ENCODE peak calls at places on chromosomes 12 and 14, in five cellular contexts. One of them, this sample, is unnamed.

GRCh38 chr12:53218551-53219114 is 11.6 kb upstream of the ITGB7 start:
- DNase-seq in hepatocyte: no peak
- DNase-seq in GM12878: no peak
- DNase-seq in GM23248: peak; percentile 69
- DNase-seq in DND-41: no peak
- DNase-seq in this sample: no peak

GRCh38 chr14:56490379-56490778 is 89.2 kb upstream of the TMEM260 start:
- DNase-seq in GM12878: no peak
- DNase-seq in GM23248: peak; percentile 73
- DNase-seq in hepatocyte: peak; percentile 66
- DNase-seq in DND-41: no peak
- DNase-seq in this sample: peak; percentile 73

GRCh38 chr12:70354777-70355176 is 11.3 kb upstream of the KCNMB4 start:
- DNase-seq in GM23248: no peak
- DNase-seq in GM12878: no peak
- DNase-seq in DND-41: no peak
- DNase-seq in hepatocyte: no peak
- DNase-seq in this sample: no peak

GRCh38 chr14:52871606-52872005 is 79.2 kb downstream of the FERMT2 start:
- DNase-seq in GM23248: peak; percentile 53
- DNase-seq in GM12878: no peak
- DNase-seq in DND-41: no peak
- DNase-seq in hepatocyte: no peak
- DNase-seq in this sample: no peak

GRCh38 chr12:92762773-92763172 is 60.0 kb downstream of the PLEKHG7 start:
- DNase-seq in GM23248: no peak
- DNase-seq in GM12878: no peak
- DNase-seq in hepatocyte: no peak
- DNase-seq in DND-41: no peak
- DNase-seq in this sample: no peak

GRCh38 chr14:23530360-23531055 is 21.1 kb downstream of the ZFHX2 start:
- DNase-seq in GM12878: no peak
- DNase-seq in hepatocyte: no peak
- DNase-seq in GM23248: no peak
- DNase-seq in DND-41: peak; percentile 23
- DNase-seq in this sample: no peak

GRCh38 chr14:55807059-55807499 is 227.1 kb downstream of the KTN1 start:
- DNase-seq in DND-41: peak; percentile 84
- DNase-seq in GM12878: no peak
- DNase-seq in hepatocyte: peak; percentile 81
- DNase-seq in GM23248: peak; percentile 47
- DNase-seq in this sample: no peak

GRCh38 chr12:116093915-116094314 is 183.6 kb downstream of the MED13L start:
- DNase-seq in DND-41: no peak
- DNase-seq in GM23248: peak; percentile 46
- DNase-seq in hepatocyte: no peak
- DNase-seq in GM12878: no peak
- DNase-seq in this sample: no peak

GRCh38 chr14:94005324-94005723 is 8.2 kb downstream of the CCDC197 start:
- DNase-seq in DND-41: no peak
- DNase-seq in hepatocyte: no peak
- DNase-seq in GM23248: peak; percentile 34
- DNase-seq in GM12878: no peak
- DNase-seq in this sample: no peak

GRCh38 chr12:131034631-131035267 is 81.0 kb downstream of the ADGRD1 start:
- DNase-seq in hepatocyte: no peak
- DNase-seq in GM12878: no peak
- DNase-seq in GM23248: no peak
- DNase-seq in DND-41: no peak
- DNase-seq in this sample: no peak

GRCh38 chr12:58453306-58453705 is 467.0 kb downstream of the LRIG3 start:
- DNase-seq in GM12878: no peak
- DNase-seq in GM23248: peak; percentile 24
- DNase-seq in hepatocyte: no peak
- DNase-seq in DND-41: no peak
- DNase-seq in this sample: no peak

GRCh38 chr12:9404031-9404430 is 195.8 kb upstream of the PZP start:
- DNase-seq in hepatocyte: no peak
- DNase-seq in DND-41: no peak
- DNase-seq in GM23248: no peak
- DNase-seq in GM12878: no peak
- DNase-seq in this sample: no peak

GRCh38 chr14:96400495-96400894 is 8.6 kb downstream of the AK7 start:
- DNase-seq in GM12878: no peak
- DNase-seq in DND-41: no peak
- DNase-seq in hepatocyte: no peak
- DNase-seq in GM23248: no peak
- DNase-seq in this sample: no peak

GRCh38 chr12:54385251-54385914 is 850 bp upstream of the ZNF385A start:
- DNase-seq in GM23248: no peak
- DNase-seq in hepatocyte: no peak
- DNase-seq in DND-41: no peak
- DNase-seq in GM12878: no peak
- DNase-seq in this sample: no peak

GRCh38 chr12:15541996-15542631 is 219.8 kb downstream of the PTPRO start:
- DNase-seq in DND-41: no peak
- DNase-seq in GM12878: no peak
- DNase-seq in GM23248: no peak
- DNase-seq in hepatocyte: no peak
- DNase-seq in this sample: no peak

GRCh38 chr14:96062010-96062409 is 22.8 kb downstream of the C14orf132 start:
- DNase-seq in hepatocyte: no peak
- DNase-seq in DND-41: no peak
- DNase-seq in GM23248: no peak
- DNase-seq in GM12878: no peak
- DNase-seq in this sample: no peak

GRCh38 chr12:51926718-51927117 is 19.4 kb downstream of the ACVRL1 start:
- DNase-seq in GM23248: peak; percentile 65
- DNase-seq in hepatocyte: peak; percentile 64
- DNase-seq in GM12878: no peak
- DNase-seq in DND-41: peak; percentile 13
- DNase-seq in this sample: no peak

GRCh38 chr14:33932526-33933292 is 18.2 kb downstream of the EGLN3 start:
- DNase-seq in DND-41: no peak
- DNase-seq in GM12878: no peak
- DNase-seq in hepatocyte: no peak
- DNase-seq in GM23248: no peak
- DNase-seq in this sample: no peak

GRCh38 chr12:93572712-93573551 is 457 bp downstream of the SOCS2 start:
- DNase-seq in hepatocyte: peak; percentile 55
- DNase-seq in DND-41: peak; percentile 61
- DNase-seq in GM23248: peak; percentile 76
- DNase-seq in GM12878: no peak
- DNase-seq in this sample: no peak

GRCh38 chr12:100404769-100405407 is 48.0 kb downstream of the SLC17A8 start:
- DNase-seq in hepatocyte: peak; percentile 58
- DNase-seq in DND-41: peak; percentile 53
- DNase-seq in GM12878: peak; percentile 11
- DNase-seq in GM23248: peak; percentile 75
- DNase-seq in this sample: peak; percentile 8

GRCh38 chr12:69161835-69162234 is 77.5 kb upstream of the CPSF6 start:
- DNase-seq in hepatocyte: no peak
- DNase-seq in GM23248: no peak
- DNase-seq in DND-41: peak; percentile 5
- DNase-seq in GM12878: peak; percentile 83
- DNase-seq in this sample: no peak

GRCh38 chr12:121050725-121051124 is 11.7 kb upstream of the OASL start:
- DNase-seq in hepatocyte: no peak
- DNase-seq in GM23248: peak; percentile 41
- DNase-seq in GM12878: no peak
- DNase-seq in DND-41: no peak
- DNase-seq in this sample: no peak

GRCh38 chr14:61512026-61512425 is 183.3 kb upstream of the HIF1A start:
- DNase-seq in GM23248: peak; percentile 63
- DNase-seq in DND-41: no peak
- DNase-seq in hepatocyte: no peak
- DNase-seq in GM12878: no peak
- DNase-seq in this sample: no peak

GRCh38 chr14:37673439-37673838 is 78.0 kb downstream of the TTC6 start:
- DNase-seq in hepatocyte: no peak
- DNase-seq in GM23248: no peak
- DNase-seq in GM12878: no peak
- DNase-seq in DND-41: no peak
- DNase-seq in this sample: no peak

GRCh38 chr14:92409069-92409468 is 86.1 kb downstream of the SLC24A4 start:
- DNase-seq in GM23248: peak; percentile 25
- DNase-seq in DND-41: no peak
- DNase-seq in GM12878: no peak
- DNase-seq in hepatocyte: no peak
- DNase-seq in this sample: no peak

GRCh38 chr14:35430459-35431199 is 26.1 kb upstream of the NFKBIA start:
- DNase-seq in GM12878: no peak
- DNase-seq in GM23248: no peak
- DNase-seq in DND-41: no peak
- DNase-seq in hepatocyte: no peak
- DNase-seq in this sample: no peak

GRCh38 chr12:76520348-76520747 is 39.2 kb downstream of the OSBPL8 start:
- DNase-seq in hepatocyte: no peak
- DNase-seq in GM12878: no peak
- DNase-seq in GM23248: no peak
- DNase-seq in DND-41: no peak
- DNase-seq in this sample: no peak

GRCh38 chr14:87049886-87050820 is 942.8 kb downstream of the GALC start:
- DNase-seq in GM12878: no peak
- DNase-seq in hepatocyte: peak; percentile 46
- DNase-seq in DND-41: peak; percentile 34
- DNase-seq in GM23248: peak; percentile 32
- DNase-seq in this sample: no peak

GRCh38 chr12:111247083-111247783 is 121.7 kb downstream of the PHETA1 start:
- DNase-seq in GM23248: no peak
- DNase-seq in hepatocyte: no peak
- DNase-seq in GM12878: no peak
- DNase-seq in DND-41: no peak
- DNase-seq in this sample: no peak

GRCh38 chr14:100376751-100377171 is 53.6 kb downstream of the SLC25A47 start:
- DNase-seq in DND-41: no peak
- DNase-seq in GM23248: peak; percentile 69
- DNase-seq in GM12878: no peak
- DNase-seq in hepatocyte: peak; percentile 35
- DNase-seq in this sample: no peak

GRCh38 chr14:50804181-50804721 is 26.7 kb downstream of the NIN start:
- DNase-seq in hepatocyte: no peak
- DNase-seq in DND-41: no peak
- DNase-seq in GM12878: no peak
- DNase-seq in GM23248: peak; percentile 79
- DNase-seq in this sample: no peak

GRCh38 chr14:69056389-69056788 is 77.3 kb upstream of the ACTN1 start:
- DNase-seq in GM12878: no peak
- DNase-seq in hepatocyte: peak; percentile 58
- DNase-seq in GM23248: peak; percentile 50
- DNase-seq in DND-41: no peak
- DNase-seq in this sample: no peak

GRCh38 chr12:104285740-104286537 is 17.6 kb upstream of the EID3 start:
- DNase-seq in hepatocyte: peak; percentile 28
- DNase-seq in DND-41: no peak
- DNase-seq in GM23248: no peak
- DNase-seq in GM12878: no peak
- DNase-seq in this sample: no peak

GRCh38 chr12:103924761-103925641 is 5.2 kb upstream of the HSP90B1 start:
- DNase-seq in GM23248: peak; percentile 78
- DNase-seq in DND-41: no peak
- DNase-seq in GM12878: peak; percentile 96
- DNase-seq in hepatocyte: peak; percentile 58
- DNase-seq in this sample: no peak

GRCh38 chr12:130147875-130148596 is 14.2 kb upstream of the FZD10 start:
- DNase-seq in hepatocyte: no peak
- DNase-seq in GM23248: no peak
- DNase-seq in GM12878: no peak
- DNase-seq in DND-41: peak; percentile 44
- DNase-seq in this sample: no peak

DNA sequence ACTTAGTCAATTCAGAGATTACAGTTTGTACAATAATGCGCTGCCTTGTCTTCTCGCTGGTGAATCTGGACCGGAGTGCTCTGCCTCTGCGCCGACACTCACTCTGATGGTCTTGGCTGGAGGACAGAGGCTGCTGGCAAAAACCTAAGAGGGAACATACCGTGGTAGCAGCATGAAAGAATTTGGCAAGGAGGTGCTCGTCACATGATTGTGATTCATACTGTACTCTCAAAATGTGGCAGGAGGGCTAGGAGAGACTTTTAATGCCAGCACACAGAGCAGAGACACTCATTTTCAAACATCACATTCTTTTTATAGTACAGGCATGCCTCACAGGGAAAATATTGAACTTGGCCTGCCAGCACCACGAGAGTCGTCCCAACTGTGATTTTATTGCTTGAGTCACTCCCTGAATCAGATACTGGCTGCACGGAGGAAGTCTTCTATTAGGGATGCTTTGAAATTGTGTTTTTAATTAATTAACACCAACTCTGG is 67.8 kb downstream of the HMGA2 start:
- DNase-seq in DND-41: no peak
- DNase-seq in GM23248: peak; percentile 98
- DNase-seq in GM12878: no peak
- DNase-seq in hepatocyte: peak; percentile 73
- DNase-seq in this sample: no peak
- TF ChIP-seq EZH2 in DND-41: no peak
- TF ChIP-seq EZH2 in GM23248: no peak
- TF ChIP-seq EZH2 in GM12878: no peak
- TF ChIP-seq EZH2 in hepatocyte: no peak
- TF ChIP-seq EZH2 in this sample: no peak

GRCh38 chr14:102047808-102048540 is 38.9 kb downstream of the HSP90AA1 start:
- DNase-seq in GM12878: no peak
- DNase-seq in DND-41: no peak
- DNase-seq in GM23248: no peak
- DNase-seq in hepatocyte: no peak
- DNase-seq in this sample: no peak
- H3K27ac ChIP-seq in GM12878: no peak overlapping the region
- H3K27ac ChIP-seq in DND-41: no peak overlapping the region
- H3K27ac ChIP-seq in GM23248: no peak overlapping the region
- H3K27ac ChIP-seq in hepatocyte: no peak overlapping the region
- H3K27ac ChIP-seq in this sample: no peak overlapping the region

GRCh38 chr14:75469164-75469563 is 41.3 kb downstream of the JDP2 start:
- DNase-seq in GM12878: no peak
- DNase-seq in GM23248: no peak
- DNase-seq in DND-41: no peak
- DNase-seq in hepatocyte: no peak
- DNase-seq in this sample: no peak
- H3K36me3 ChIP-seq in GM12878: peaks cover 30% of the 10 kb centered on the region
- H3K36me3 ChIP-seq in GM23248: peaks cover 46% of the 10 kb centered on the region
- H3K36me3 ChIP-seq in DND-41: no peaks in the 10 kb centered on the region
- H3K36me3 ChIP-seq in hepatocyte: no peaks in the 10 kb centered on the region
- H3K36me3 ChIP-seq in this sample: peaks cover 51% of the 10 kb centered on the region

DNA sequence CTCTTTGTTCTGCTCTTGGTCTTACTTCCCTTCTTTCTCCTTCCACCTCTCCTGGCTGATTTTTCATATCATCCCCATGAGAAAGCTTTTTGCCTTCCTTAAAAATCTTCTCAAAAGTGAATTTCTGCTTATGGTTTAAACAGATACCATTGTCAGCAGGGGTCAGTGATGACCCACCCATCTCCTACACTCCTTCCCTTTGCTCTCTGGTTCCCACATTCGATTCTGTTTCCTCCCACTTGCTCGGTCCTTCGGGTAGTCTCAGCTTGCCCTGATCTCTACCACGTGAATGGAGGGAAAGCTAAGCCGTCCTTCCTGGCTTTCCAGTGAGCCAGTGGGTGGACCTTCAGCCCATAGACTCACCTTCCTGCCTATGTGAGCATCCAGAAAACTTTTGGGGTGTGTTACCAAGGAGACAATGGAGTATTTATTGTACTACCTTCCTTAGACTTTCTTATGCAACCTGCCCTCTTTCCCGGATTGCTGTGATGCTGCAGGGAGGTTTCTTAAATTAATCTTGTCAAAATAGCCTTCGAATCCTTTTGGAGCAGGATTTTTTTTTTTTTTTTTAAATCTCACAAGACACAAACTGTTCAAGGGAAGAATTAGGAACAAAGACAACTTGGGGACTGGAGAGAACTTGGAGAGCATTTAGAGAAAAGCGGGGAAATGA is 306.3 kb downstream of the CACNA1C start:
- DNase-seq in DND-41: no peak
- DNase-seq in hepatocyte: no peak
- DNase-seq in GM23248: no peak
- DNase-seq in GM12878: no peak
- DNase-seq in this sample: no peak
- TF ChIP-seq EZH2 in DND-41: no peak
- TF ChIP-seq EZH2 in hepatocyte: no peak
- TF ChIP-seq EZH2 in GM23248: no peak
- TF ChIP-seq EZH2 in GM12878: no peak
- TF ChIP-seq EZH2 in this sample: no peak

This sample was measured in SK-N-MC.